ENCODE peak calls at places on chromosomes 13 and 19, in seven cellular contexts. One of them, this sample, is unnamed.

GRCh38 chr19:16078311-16078758 is 2.0 kb downstream of the TPM4 start:
- DNase-seq in cardiac fibroblast: no peak
- DNase-seq in upper lobe of left lung: no peak
- DNase-seq in GM23338: no peak
- DNase-seq in thoracic aorta: no peak
- DNase-seq in MCF 10A: no peak
- DNase-seq in endothelial cell of umbilical vein: no peak
- DNase-seq in this sample: peak

GRCh38 chr13:43784491-43784890 is 2.3 kb downstream of the ENOX1 start:
- DNase-seq in upper lobe of left lung: no peak
- DNase-seq in GM23338: no peak
- DNase-seq in endothelial cell of umbilical vein: no peak
- DNase-seq in MCF 10A: peak
- DNase-seq in thoracic aorta: no peak
- DNase-seq in cardiac fibroblast: peak
- DNase-seq in this sample: no peak

GRCh38 chr19:21117041-21117907 is 24.6 kb upstream of the ZNF431 start:
- DNase-seq in upper lobe of left lung: no peak
- DNase-seq in cardiac fibroblast: no peak
- DNase-seq in GM23338: peak
- DNase-seq in thoracic aorta: no peak
- DNase-seq in MCF 10A: no peak
- DNase-seq in endothelial cell of umbilical vein: no peak
- DNase-seq in this sample: peak

GRCh38 chr13:78022164-78022877 is 103.7 kb upstream of the EDNRB start:
- DNase-seq in GM23338: no peak
- DNase-seq in cardiac fibroblast: peak
- DNase-seq in upper lobe of left lung: no peak
- DNase-seq in MCF 10A: peak
- DNase-seq in endothelial cell of umbilical vein: peak
- DNase-seq in thoracic aorta: no peak
- DNase-seq in this sample: peak

GRCh38 chr19:13093407-13094284 is 9.0 kb downstream of the LYL1 start:
- DNase-seq in upper lobe of left lung: no peak
- DNase-seq in endothelial cell of umbilical vein: peak
- DNase-seq in thoracic aorta: no peak
- DNase-seq in MCF 10A: peak
- DNase-seq in cardiac fibroblast: peak
- DNase-seq in GM23338: peak
- DNase-seq in this sample: peak

GRCh38 chr13:75326173-75327131 is 155.5 kb downstream of the TBC1D4 start:
- DNase-seq in GM23338: no peak
- DNase-seq in MCF 10A: no peak
- DNase-seq in endothelial cell of umbilical vein: peak
- DNase-seq in cardiac fibroblast: peak
- DNase-seq in thoracic aorta: no peak
- DNase-seq in upper lobe of left lung: peak
- DNase-seq in this sample: peak

GRCh38 chr19:41548954-41549688 is 26.8 kb upstream of the CEACAM21 start:
- DNase-seq in cardiac fibroblast: peak
- DNase-seq in MCF 10A: no peak
- DNase-seq in endothelial cell of umbilical vein: peak
- DNase-seq in thoracic aorta: no peak
- DNase-seq in upper lobe of left lung: no peak
- DNase-seq in GM23338: peak
- DNase-seq in this sample: no peak

GRCh38 chr13:31022491-31022890 is 90.0 kb downstream of the TEX26 start:
- DNase-seq in MCF 10A: no peak
- DNase-seq in endothelial cell of umbilical vein: no peak
- DNase-seq in GM23338: no peak
- DNase-seq in upper lobe of left lung: no peak
- DNase-seq in thoracic aorta: no peak
- DNase-seq in cardiac fibroblast: no peak
- DNase-seq in this sample: no peak

GRCh38 chr13:85080726-85081125 is 718.5 kb downstream of the SLITRK6 start:
- DNase-seq in cardiac fibroblast: no peak
- DNase-seq in MCF 10A: no peak
- DNase-seq in endothelial cell of umbilical vein: no peak
- DNase-seq in thoracic aorta: no peak
- DNase-seq in upper lobe of left lung: no peak
- DNase-seq in GM23338: no peak
- DNase-seq in this sample: no peak

GRCh38 chr13:113298001-113298945 is 1.2 kb downstream of the LAMP1 start:
- DNase-seq in upper lobe of left lung: no peak
- DNase-seq in GM23338: no peak
- DNase-seq in MCF 10A: peak
- DNase-seq in thoracic aorta: no peak
- DNase-seq in endothelial cell of umbilical vein: peak
- DNase-seq in cardiac fibroblast: peak
- DNase-seq in this sample: peak

GRCh38 chr13:99860736-99861135 is 110.8 kb downstream of the ZIC5 start:
- DNase-seq in MCF 10A: no peak
- DNase-seq in upper lobe of left lung: no peak
- DNase-seq in endothelial cell of umbilical vein: no peak
- DNase-seq in thoracic aorta: no peak
- DNase-seq in cardiac fibroblast: no peak
- DNase-seq in GM23338: no peak
- DNase-seq in this sample: no peak

DNA sequence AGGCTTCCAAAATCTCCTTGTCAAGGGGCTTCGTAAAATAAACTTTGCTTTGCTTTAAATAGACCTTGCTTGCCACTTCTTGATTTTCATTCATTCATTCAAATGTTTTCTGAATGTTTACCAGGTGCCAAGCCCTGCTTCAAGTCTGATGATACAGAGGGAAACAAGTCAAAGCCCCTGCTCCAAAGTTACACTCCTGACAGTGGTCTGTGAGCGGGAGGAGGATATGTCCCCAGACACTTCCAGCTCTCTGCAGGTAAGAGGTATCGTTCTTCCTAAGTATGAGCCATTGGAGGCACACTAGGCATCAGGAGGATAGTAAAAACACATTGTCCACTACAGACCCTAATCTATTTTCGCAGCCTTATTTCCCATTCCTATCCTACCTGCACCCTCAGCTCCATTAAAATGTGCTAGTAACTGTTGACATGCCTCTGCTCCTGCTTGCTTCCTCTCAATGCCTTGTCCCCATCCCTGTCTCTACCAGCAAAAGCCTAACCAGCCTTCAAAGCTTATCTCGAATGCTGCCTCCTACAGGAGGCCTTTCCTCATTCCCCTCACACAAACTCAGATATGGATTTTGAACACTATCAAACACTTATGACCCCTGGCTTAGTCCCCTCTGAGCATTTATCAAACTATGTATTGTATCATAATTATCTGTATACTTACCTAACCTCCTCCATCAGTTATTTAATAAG is 6.2 kb upstream of the WBP4 start:
- DNase-seq in endothelial cell of umbilical vein: no peak
- DNase-seq in thoracic aorta: no peak
- DNase-seq in upper lobe of left lung: no peak
- DNase-seq in GM23338: peak
- DNase-seq in cardiac fibroblast: no peak
- DNase-seq in MCF 10A: no peak
- DNase-seq in this sample: no peak
- TF ChIP-seq CTCF in endothelial cell of umbilical vein: no peak
- TF ChIP-seq CTCF in thoracic aorta: no peak
- TF ChIP-seq CTCF in upper lobe of left lung: no peak
- TF ChIP-seq CTCF in GM23338: peak
- TF ChIP-seq CTCF in cardiac fibroblast: peak
- TF ChIP-seq CTCF in MCF 10A: no peak
- TF ChIP-seq CTCF in this sample: peak

GRCh38 chr19:48836089-48837017 is at the start of gene HSD17B14:
- DNase-seq in GM23338: peak
- DNase-seq in upper lobe of left lung: peak
- DNase-seq in cardiac fibroblast: peak
- DNase-seq in endothelial cell of umbilical vein: peak
- DNase-seq in thoracic aorta: no peak
- DNase-seq in MCF 10A: no peak
- DNase-seq in this sample: no peak
- TF ChIP-seq CTCF in GM23338: peak
- TF ChIP-seq CTCF in upper lobe of left lung: peak
- TF ChIP-seq CTCF in cardiac fibroblast: no peak
- TF ChIP-seq CTCF in endothelial cell of umbilical vein: no peak
- TF ChIP-seq CTCF in thoracic aorta: peak
- TF ChIP-seq CTCF in MCF 10A: no peak
- TF ChIP-seq CTCF in this sample: no peak

DNA sequence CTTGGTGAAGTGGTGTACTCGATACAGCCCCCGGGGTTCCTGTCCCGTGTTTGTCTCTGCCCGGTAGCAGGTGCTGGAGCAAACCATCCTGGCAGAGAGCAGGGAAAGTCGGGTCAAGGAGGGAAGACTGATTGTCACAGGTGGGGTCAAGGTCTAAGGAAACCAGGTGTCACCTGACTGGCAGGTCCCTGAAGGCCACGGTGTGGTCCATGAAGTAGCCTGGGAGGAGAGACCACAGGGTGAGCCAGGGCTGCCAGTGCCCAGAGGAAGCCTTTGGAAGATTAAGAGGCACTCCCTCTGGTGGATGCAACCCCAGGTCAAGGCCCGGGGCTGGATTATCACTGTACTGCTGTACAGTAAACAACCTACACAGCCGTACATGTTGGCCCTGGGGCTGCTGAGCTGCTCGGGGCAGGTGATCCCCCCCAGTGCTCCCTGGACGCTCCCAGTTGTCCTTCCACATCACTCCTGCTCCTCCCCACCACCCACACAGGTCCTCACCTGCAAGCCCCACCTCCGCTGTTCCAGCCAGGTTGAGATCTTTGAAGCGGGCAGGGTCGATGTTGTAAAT is 6.0 kb upstream of the CCER2 start:
- DNase-seq in GM23338: peak
- DNase-seq in MCF 10A: peak
- DNase-seq in cardiac fibroblast: no peak
- DNase-seq in upper lobe of left lung: no peak
- DNase-seq in endothelial cell of umbilical vein: no peak
- DNase-seq in thoracic aorta: no peak
- DNase-seq in this sample: no peak
- TF ChIP-seq CTCF in GM23338: no peak
- TF ChIP-seq CTCF in MCF 10A: peak
- TF ChIP-seq CTCF in cardiac fibroblast: no peak
- TF ChIP-seq CTCF in upper lobe of left lung: no peak
- TF ChIP-seq CTCF in endothelial cell of umbilical vein: no peak
- TF ChIP-seq CTCF in thoracic aorta: no peak
- TF ChIP-seq CTCF in this sample: no peak

GRCh38 chr13:110715395-110716234 is 2.1 kb downstream of the ING1 start:
- DNase-seq in cardiac fibroblast: peak
- DNase-seq in GM23338: peak
- DNase-seq in endothelial cell of umbilical vein: peak
- DNase-seq in thoracic aorta: peak
- DNase-seq in MCF 10A: peak
- DNase-seq in upper lobe of left lung: peak
- DNase-seq in this sample: peak
- TF ChIP-seq CTCF in cardiac fibroblast: no peak
- TF ChIP-seq CTCF in GM23338: no peak
- TF ChIP-seq CTCF in endothelial cell of umbilical vein: no peak
- TF ChIP-seq CTCF in thoracic aorta: peak
- TF ChIP-seq CTCF in MCF 10A: peak
- TF ChIP-seq CTCF in upper lobe of left lung: peak
- TF ChIP-seq CTCF in this sample: no peak

DNA sequence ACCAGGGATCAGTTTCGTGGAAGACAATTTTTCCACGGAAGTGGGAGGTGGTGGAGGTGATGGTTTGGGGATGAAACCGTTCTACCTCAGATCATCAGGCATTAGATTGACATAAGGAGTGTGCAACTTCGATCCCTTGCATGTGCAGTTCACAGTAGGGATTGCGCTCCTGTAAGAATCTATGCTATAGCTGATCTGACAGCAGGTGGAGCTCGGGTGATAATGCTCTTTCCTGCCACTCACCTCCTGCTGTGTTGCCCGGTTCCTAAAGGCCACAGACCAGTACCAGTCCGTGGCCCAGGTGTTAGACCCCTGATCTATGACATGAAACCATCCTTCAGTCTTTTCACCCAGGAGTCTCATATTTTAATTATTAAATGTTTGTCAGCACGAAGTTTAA is 4.0 kb downstream of the ZNF302 start:
- DNase-seq in MCF 10A: no peak
- DNase-seq in cardiac fibroblast: no peak
- DNase-seq in thoracic aorta: no peak
- DNase-seq in upper lobe of left lung: no peak
- DNase-seq in GM23338: no peak
- DNase-seq in endothelial cell of umbilical vein: no peak
- DNase-seq in this sample: no peak
- TF ChIP-seq CTCF in MCF 10A: no peak
- TF ChIP-seq CTCF in cardiac fibroblast: no peak
- TF ChIP-seq CTCF in thoracic aorta: no peak
- TF ChIP-seq CTCF in upper lobe of left lung: no peak
- TF ChIP-seq CTCF in GM23338: no peak
- TF ChIP-seq CTCF in endothelial cell of umbilical vein: no peak
- TF ChIP-seq CTCF in this sample: no peak

GRCh38 chr19:55087542-55087935 is 11.9 kb downstream of the EPS8L1 start:
- DNase-seq in MCF 10A: no peak
- DNase-seq in cardiac fibroblast: peak
- DNase-seq in GM23338: peak
- DNase-seq in upper lobe of left lung: no peak
- DNase-seq in thoracic aorta: no peak
- DNase-seq in endothelial cell of umbilical vein: no peak
- DNase-seq in this sample: no peak
- TF ChIP-seq CTCF in MCF 10A: no peak
- TF ChIP-seq CTCF in cardiac fibroblast: no peak
- TF ChIP-seq CTCF in GM23338: no peak
- TF ChIP-seq CTCF in upper lobe of left lung: no peak
- TF ChIP-seq CTCF in thoracic aorta: no peak
- TF ChIP-seq CTCF in endothelial cell of umbilical vein: no peak
- TF ChIP-seq CTCF in this sample: no peak

GRCh38 chr19:29741776-29742175 is 26.7 kb upstream of the C19orf12 start:
- DNase-seq in MCF 10A: no peak
- DNase-seq in endothelial cell of umbilical vein: no peak
- DNase-seq in cardiac fibroblast: no peak
- DNase-seq in GM23338: no peak
- DNase-seq in upper lobe of left lung: no peak
- DNase-seq in thoracic aorta: no peak
- DNase-seq in this sample: no peak

GRCh38 chr19:29741226-29741625 is 26.2 kb upstream of the C19orf12 start:
- DNase-seq in upper lobe of left lung: no peak
- DNase-seq in thoracic aorta: no peak
- DNase-seq in endothelial cell of umbilical vein: no peak
- DNase-seq in cardiac fibroblast: no peak
- DNase-seq in MCF 10A: no peak
- DNase-seq in GM23338: no peak
- DNase-seq in this sample: no peak

GRCh38 chr19:29743681-29744080 is 28.6 kb upstream of the C19orf12 start:
- DNase-seq in GM23338: no peak
- DNase-seq in upper lobe of left lung: no peak
- DNase-seq in MCF 10A: no peak
- DNase-seq in endothelial cell of umbilical vein: no peak
- DNase-seq in thoracic aorta: no peak
- DNase-seq in cardiac fibroblast: no peak
- DNase-seq in this sample: no peak

GRCh38 chr19:29748996-29749395 is 33.9 kb upstream of the C19orf12 start:
- DNase-seq in endothelial cell of umbilical vein: no peak
- DNase-seq in upper lobe of left lung: no peak
- DNase-seq in MCF 10A: no peak
- DNase-seq in GM23338: no peak
- DNase-seq in thoracic aorta: no peak
- DNase-seq in cardiac fibroblast: no peak
- DNase-seq in this sample: no peak

DNA sequence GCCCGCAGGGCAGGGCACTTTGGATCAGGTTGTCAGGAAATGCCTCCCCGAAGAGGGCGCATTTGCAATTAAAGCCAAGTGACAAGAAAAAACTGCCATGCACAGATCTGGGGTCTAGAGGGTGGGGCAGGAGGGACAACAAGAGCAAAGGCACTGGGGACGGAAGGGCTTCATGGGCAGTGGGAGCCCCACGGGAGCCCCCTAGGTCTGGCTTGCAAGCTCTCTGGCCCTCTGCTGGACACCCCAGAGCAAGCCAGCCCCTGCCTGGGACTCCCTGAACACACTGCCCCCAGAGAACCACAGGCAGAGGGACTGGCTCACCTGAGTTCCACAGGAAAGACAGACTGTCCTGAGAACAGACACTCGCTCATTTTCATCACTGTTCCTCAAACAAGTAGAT is 30.2 kb upstream of the C19orf12 start:
- DNase-seq in thoracic aorta: no peak
- DNase-seq in endothelial cell of umbilical vein: no peak
- DNase-seq in cardiac fibroblast: no peak
- DNase-seq in upper lobe of left lung: no peak
- DNase-seq in GM23338: peak
- DNase-seq in MCF 10A: no peak
- DNase-seq in this sample: no peak
- TF ChIP-seq CTCF in thoracic aorta: no peak
- TF ChIP-seq CTCF in endothelial cell of umbilical vein: no peak
- TF ChIP-seq CTCF in cardiac fibroblast: peak
- TF ChIP-seq CTCF in upper lobe of left lung: no peak
- TF ChIP-seq CTCF in GM23338: peak
- TF ChIP-seq CTCF in MCF 10A: peak
- TF ChIP-seq CTCF in this sample: no peak